ENCODE peak calls at places on chromosomes 1 and 21, in ten cellular contexts. F, G, I, X, E, K, U, Z, H and T are unnamed samples.
A peak's percentile ranks its signal among the peaks of the same experiment; 100 is the strongest.

GRCh38 chr1:161179698-161180097 is 2.4 kb upstream of the B4GALT3 start:
- DNase-seq in F (no peak), H (no peak), I (no peak), K (no peak), Z (no peak), G (no peak), X (no peak), E (no peak), U (no peak), T (no peak)

GRCh38 chr1:179550753-179551682 is 24.7 kb downstream of the NPHS2 start:
- DNase-seq in G (no peak), F (no peak), E (peak; percentile 13), X (no peak), K (no peak), U (no peak), Z (no peak), H (no peak), I (peak; percentile 14), T (no peak)

GRCh38 chr1:2526824-2527552 is 592 bp upstream of the PANK4 start:
- DNase-seq in X (no peak), K (no peak), I (peak; percentile 80), E (peak; percentile 26), G (no peak), H (no peak), Z (no peak), U (peak; percentile 92), F (peak; percentile 67), T (no peak)

GRCh38 chr21:15199414-15199813 is 134.6 kb upstream of the NRIP1 start:
- DNase-seq in U (no peak), I (no peak), G (no peak), X (no peak), H (no peak), K (no peak), F (no peak), Z (no peak), E (peak; percentile 25), T (no peak)

GRCh38 chr1:11784993-11785769 is 20.6 kb downstream of the MTHFR start:
- DNase-seq in I (no peak), Z (peak; percentile 71), H (no peak), G (peak; percentile 19), K (peak; percentile 48), F (peak; percentile 78), X (peak; percentile 78), E (peak; percentile 93), U (peak; percentile 74), T (peak; percentile 77)

GRCh38 chr1:176227579-176227978 is 20.5 kb upstream of the COP1 start:
- DNase-seq in Z (no peak), U (no peak), H (no peak), F (no peak), G (no peak), E (no peak), X (no peak), K (no peak), I (no peak), T (no peak)

GRCh38 chr1:199463521-199464127 is 563.9 kb upstream of the NR5A2 start:
- DNase-seq in Z (peak; percentile 9), X (peak; percentile 31), F (no peak), G (peak; percentile 40), K (no peak), I (no peak), H (no peak), U (peak; percentile 52), E (peak; percentile 9), T (no peak)

GRCh38 chr21:38811257-38811656 is 5.5 kb downstream of the ETS2 start:
- DNase-seq in U (peak; percentile 43), E (no peak), K (no peak), X (no peak), H (no peak), I (peak; percentile 30), Z (no peak), F (no peak), G (no peak), T (no peak)

GRCh38 chr21:46518983-46519583 is 60.4 kb downstream of the DIP2A start:
- DNase-seq in U (no peak), X (no peak), E (peak; percentile 88), G (no peak), I (no peak), F (no peak), H (no peak), K (no peak), Z (no peak), T (no peak)

GRCh38 chr1:155873860-155874259 is 14.5 kb downstream of the SYT11 start:
- DNase-seq in X (no peak), I (no peak), H (no peak), Z (no peak), U (no peak), F (no peak), G (no peak), K (no peak), E (no peak), T (no peak)

GRCh38 chr1:246317723-246318359 is 189.2 kb downstream of the SMYD3 start:
- DNase-seq in U (no peak), H (no peak), E (no peak), X (no peak), Z (no peak), G (no peak), K (no peak), F (no peak), I (peak; percentile 6), T (no peak)

GRCh38 chr1:92464588-92465255 is 22.0 kb downstream of the GFI1 start:
- DNase-seq in U (no peak), Z (no peak), E (no peak), F (no peak), X (no peak), I (no peak), H (no peak), G (no peak), K (no peak), T (no peak)
- TF ChIP-seq POLR2A in U (no peak), Z (no peak), E (no peak), F (no peak), X (no peak), I (no peak), H (no peak), G (no peak), K (no peak), T (no peak)

DNA sequence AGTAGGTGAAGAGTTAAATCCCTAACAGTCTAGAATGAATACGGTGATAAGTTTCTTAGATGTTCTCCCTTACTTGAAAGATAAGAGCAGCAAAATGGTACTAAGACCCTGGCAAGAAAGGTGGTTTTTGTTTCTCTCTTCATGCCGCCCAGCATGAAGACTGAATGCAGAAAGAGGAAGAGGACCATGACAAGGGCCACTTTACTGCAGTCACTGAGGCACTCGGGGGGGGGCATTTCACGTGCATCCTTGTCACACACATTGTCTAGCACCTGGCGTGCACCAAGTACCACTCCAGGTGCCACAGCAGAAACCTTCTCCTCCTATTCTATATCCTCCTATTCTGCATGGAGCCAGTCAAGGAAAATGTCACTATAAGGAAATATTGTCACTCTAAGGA is 222.0 kb downstream of the TOMM20 start:
- DNase-seq in H (no peak), G (no peak), E (no peak), F (no peak), Z (no peak), X (no peak), I (no peak), K (no peak), U (no peak), T (no peak)
- TF ChIP-seq POLR2A in H (no peak), G (no peak), E (no peak), F (no peak), Z (no peak), X (no peak), I (no peak), K (no peak), U (no peak), T (no peak)

DNA sequence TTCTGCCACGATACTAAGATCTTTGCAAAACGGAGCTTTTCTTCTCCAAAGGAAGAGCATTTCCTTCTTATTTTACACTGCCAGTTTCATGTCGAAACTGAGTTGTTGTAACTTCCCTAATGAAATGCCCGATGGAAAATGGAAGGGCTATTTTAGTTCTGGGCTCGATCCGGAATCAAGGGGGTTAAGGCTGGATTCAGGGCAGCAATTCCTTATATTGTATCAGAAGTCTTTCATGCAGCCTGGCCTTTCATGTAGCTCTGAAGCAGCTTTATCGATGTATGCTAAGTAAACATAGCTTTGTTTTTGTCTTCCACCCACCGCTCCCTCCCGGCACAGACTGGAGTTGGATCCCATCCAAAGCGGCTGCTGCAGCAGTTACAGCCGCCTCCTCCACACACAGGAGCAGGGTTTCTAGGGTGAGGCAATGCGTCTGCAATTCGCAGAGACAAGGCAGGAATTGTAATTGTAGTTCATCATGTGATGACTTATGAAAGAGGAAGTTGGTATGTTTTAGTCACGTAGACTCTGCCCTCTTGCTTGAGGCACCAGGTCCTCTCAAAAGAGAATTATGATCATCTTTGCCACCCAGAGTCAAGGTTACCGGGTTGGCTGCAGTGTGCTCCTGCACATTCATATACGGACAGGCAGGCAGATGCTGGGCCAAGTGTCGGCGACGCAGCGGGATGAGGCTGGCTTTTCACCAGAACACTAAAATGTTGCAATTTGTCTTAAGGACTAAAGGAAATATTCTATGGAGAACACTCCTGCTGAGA is 2.6 kb upstream of the IRF2BP2 start:
- DNase-seq in K (peak; percentile 86), E (peak; percentile 98), U (peak; percentile 92), Z (peak; percentile 96), G (peak; percentile 97), X (peak; percentile 93), I (peak; percentile 78), H (peak; percentile 55), F (peak; percentile 96), T (no peak)
- TF ChIP-seq POLR2A in K (peak; percentile 15), E (no peak), U (peak; percentile 80), Z (peak; percentile 36), G (no peak), X (no peak), I (peak; percentile 48), H (peak; percentile 80), F (peak; percentile 60), T (peak; percentile 76)

GRCh38 chr1:230212405-230212936 is 145.4 kb downstream of the GALNT2 start:
- DNase-seq in Z (no peak), E (no peak), X (no peak), U (no peak), H (no peak), G (no peak), F (no peak), I (no peak), K (no peak), T (no peak)
- TF ChIP-seq POLR2A in Z (no peak), E (no peak), X (no peak), U (peak; percentile 29), H (peak; percentile 24), G (no peak), F (no peak), I (no peak), K (no peak), T (no peak)

DNA sequence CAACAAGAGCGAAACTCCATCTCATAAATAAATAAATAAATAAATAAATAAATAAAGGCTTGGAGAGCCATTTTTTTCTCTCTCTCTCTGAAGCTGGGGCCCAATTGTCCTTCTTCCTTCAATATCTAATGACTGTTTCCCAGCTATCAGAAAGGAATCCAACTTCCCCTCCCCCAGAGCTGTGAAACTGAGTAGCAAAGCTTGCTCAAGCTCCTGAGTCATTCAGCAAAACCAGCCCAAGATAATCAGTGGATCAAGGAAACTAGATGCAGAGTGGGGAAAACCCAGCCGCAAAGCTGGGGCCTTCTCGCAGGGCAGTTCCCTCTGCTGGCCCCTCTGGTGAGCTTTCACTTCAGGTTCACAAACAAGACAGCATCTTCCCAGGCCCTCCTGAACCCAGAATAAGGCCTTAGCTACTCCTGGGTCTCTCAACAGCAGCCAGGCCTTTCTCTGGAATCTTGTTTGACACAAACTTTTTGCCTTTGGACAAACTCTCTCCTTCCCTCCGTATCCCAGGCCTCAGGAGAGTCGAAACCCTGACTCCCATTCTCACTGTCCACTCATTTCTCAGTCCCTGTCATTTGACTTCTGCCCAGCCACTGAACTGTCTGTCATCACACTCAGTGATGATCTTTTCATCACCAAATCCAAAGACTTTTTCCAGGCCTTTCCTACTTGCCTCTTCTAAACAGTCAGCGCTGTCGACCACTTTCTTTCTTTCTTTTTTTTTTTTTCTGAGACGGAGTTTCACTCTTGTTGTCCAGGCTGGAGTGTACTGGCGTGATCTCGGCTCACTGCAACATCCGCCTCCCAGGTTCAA is 18.0 kb upstream of the PTP4A2 start:
- DNase-seq in F (peak; percentile 88), E (peak; percentile 97), G (peak; percentile 44), I (peak; percentile 67), X (peak; percentile 70), K (peak; percentile 94), Z (peak; percentile 71), U (peak; percentile 57), H (peak; percentile 57), T (no peak)
- TF ChIP-seq POLR2A in F (peak; percentile 25), E (peak; percentile 62), G (no peak), I (peak; percentile 9), X (no peak), K (no peak), Z (no peak), U (peak; percentile 20), H (peak; percentile 32), T (peak; percentile 34)